ENCODE peak calls at places on chromosomes 7 and 10, in nine cellular contexts. Y is heart left ventricle, Q is body of pancreas, O is Peyer's patch, V is tibial nerve, I is testis, C is IMR-90, S is spleen, Z is stomach. W is an unnamed sample.

GRCh38 chr7:148031816-148032215 is 558.8 kb upstream of the C7orf33 start:
- DNase-seq in Y (no peak), Q (no peak), O (no peak), V (no peak), I (no peak), C (no peak), S (no peak), Z (no peak), W (no peak)

GRCh38 chr10:49257626-49258350 is 41.2 kb upstream of the C10orf71 start:
- DNase-seq in Y (no peak), Q (no peak), O (no peak), V (no peak), I (no peak), C (no peak), S (no peak), Z (no peak), W (no peak)

GRCh38 chr7:78479348-78479747 is 680.8 kb downstream of the PHTF2 start:
- DNase-seq in Y (no peak), Q (no peak), O (no peak), V (no peak), I (no peak), C (peak; percentile 60), S (no peak), Z (no peak), W (no peak)

GRCh38 chr7:41869091-41869490 is 166.2 kb upstream of the INHBA start:
- DNase-seq in Y (no peak), Q (no peak), O (no peak), V (no peak), I (no peak), C (peak; percentile 84), S (no peak), Z (no peak), W (no peak)

GRCh38 chr7:116241296-116241695 is 31.0 kb downstream of the TES start:
- DNase-seq in Y (no peak), Q (no peak), O (no peak), V (no peak), I (no peak), C (no peak), S (no peak), Z (no peak), W (no peak)

GRCh38 chr7:74337926-74338325 is 48.7 kb downstream of the CLIP2 start:
- DNase-seq in Y (no peak), Q (no peak), O (no peak), V (no peak), I (no peak), C (no peak), S (no peak), Z (no peak), W (no peak)

GRCh38 chr7:26156454-26157365 is 4.7 kb downstream of the NFE2L3 start:
- DNase-seq in Y (no peak), Q (no peak), O (no peak), V (no peak), I (no peak), C (peak; percentile 97), S (no peak), Z (no peak), W (no peak)

GRCh38 chr10:96833220-96834001 is 1.3 kb downstream of the LCOR start:
- DNase-seq in Y (no peak), Q (peak; percentile 16), O (peak; percentile 61), V (no peak), I (peak; percentile 24), C (peak; percentile 23), S (no peak), Z (peak; percentile 27), W (no peak)

GRCh38 chr7:5200561-5201235 is 10.7 kb downstream of the WIPI2 start:
- DNase-seq in Y (no peak), Q (no peak), O (no peak), V (no peak), I (no peak), C (no peak), S (peak; percentile 43), Z (no peak), W (no peak)

GRCh38 chr7:5198741-5199140 is 8.7 kb downstream of the WIPI2 start:
- DNase-seq in Y (no peak), Q (no peak), O (no peak), V (no peak), I (no peak), C (no peak), S (peak; percentile 19), Z (no peak), W (no peak)

GRCh38 chr7:5197811-5198210 is 7.8 kb downstream of the WIPI2 start:
- DNase-seq in Y (no peak), Q (no peak), O (no peak), V (no peak), I (no peak), C (no peak), S (peak; percentile 43), Z (no peak), W (no peak)

DNA sequence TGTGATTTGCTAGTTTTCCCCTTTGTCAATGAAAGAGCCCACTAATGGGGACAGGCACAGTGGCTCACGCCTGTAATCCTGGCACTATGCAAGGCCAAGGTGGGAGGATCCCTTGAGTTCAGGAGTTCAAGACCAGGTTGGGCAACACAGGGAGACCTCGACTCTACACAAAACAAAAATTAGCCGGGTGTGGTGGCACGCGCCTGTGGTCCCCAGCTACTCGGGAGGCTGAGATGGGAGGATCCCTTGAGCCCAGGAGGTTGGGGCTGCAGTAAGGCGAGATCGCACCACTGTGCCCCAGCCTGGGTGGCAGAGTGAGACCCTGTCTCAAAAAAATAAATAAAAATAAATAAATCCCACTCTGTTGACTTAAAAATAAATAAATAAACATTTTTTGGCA is 5.1 kb downstream of the WIPI2 start:
- DNase-seq in Y (no peak), Q (no peak), O (no peak), V (no peak), I (no peak), C (no peak), S (no peak), Z (no peak), W (no peak)
- H3K4me1 ChIP-seq in Y (peaks cover 18% of the 10 kb centered on the region), Q (peaks cover 16% of the 10 kb centered on the region), O (no peaks in the 10 kb centered on the region), V (peaks cover 34% of the 10 kb centered on the region), I (peaks cover 18% of the 10 kb centered on the region), C (peaks cover 14% of the 10 kb centered on the region), S (peaks cover 20% of the 10 kb centered on the region), Z (peaks cover 40% of the 10 kb centered on the region), W (peaks cover 8% of the 10 kb centered on the region)

GRCh38 chr10:72335394-72336258 is 19.1 kb downstream of the DNAJB12 start:
- DNase-seq in Y (peak; percentile 87), Q (peak; percentile 90), O (peak; percentile 61), V (peak; percentile 69), I (peak; percentile 87), C (no peak), S (peak; percentile 94), Z (peak; percentile 82), W (peak; percentile 80)
- TF ChIP-seq POLR2A in Y (no peak), Q (no peak), O (no peak), V (no peak), I (no peak), C (no peak), S (no peak), Z (no peak), W (no peak)

GRCh38 chr10:102503264-102504178 is at the start of gene SUFU:
- DNase-seq in Y (peak; percentile 98), Q (peak; percentile 99), O (peak; percentile 97), V (peak; percentile 100), I (peak; percentile 100), C (peak; percentile 99), S (peak; percentile 99), Z (peak; percentile 99), W (peak; percentile 98)

GRCh38 chr10:102504179-102504975 is 605 bp downstream of the SUFU start:
- DNase-seq in Y (peak; percentile 33), Q (peak; percentile 17), O (peak; percentile 66), V (peak; percentile 8), I (peak; percentile 52), C (peak; percentile 45), S (peak; percentile 89), Z (peak; percentile 26), W (peak; percentile 58)

GRCh38 chr10:102505462-102506115 is 1.8 kb downstream of the SUFU start:
- DNase-seq in Y (no peak), Q (no peak), O (no peak), V (no peak), I (no peak), C (no peak), S (peak; percentile 80), Z (no peak), W (no peak)

GRCh38 chr10:102502337-102503151 is at the start of gene ACTR1A:
- DNase-seq in Y (peak; percentile 98), Q (peak; percentile 99), O (peak; percentile 97), V (peak; percentile 94), I (peak; percentile 98), C (peak; percentile 100), S (peak; percentile 98), Z (peak; percentile 97), W (peak; percentile 97)

GRCh38 chr10:102504976-102505300 is 1.2 kb downstream of the SUFU start:
- DNase-seq in Y (no peak), Q (no peak), O (no peak), V (no peak), I (no peak), C (no peak), S (peak; percentile 51), Z (no peak), W (no peak)
- H3K4me1 ChIP-seq in Y (peaks cover 38% of the 10 kb centered on the region), Q (peaks cover 29% of the 10 kb centered on the region), O (peaks cover 9% of the 10 kb centered on the region), V (peaks cover 69% of the 10 kb centered on the region), I (peaks cover 18% of the 10 kb centered on the region), C (peaks cover 11% of the 10 kb centered on the region), S (peaks cover 53% of the 10 kb centered on the region), Z (peaks cover 79% of the 10 kb centered on the region), W (peaks cover 5% of the 10 kb centered on the region)

GRCh38 chr7:39622609-39623311 is 612 bp upstream of the RALA start:
- DNase-seq in Y (no peak), Q (no peak), O (no peak), V (peak; percentile 7), I (no peak), C (no peak), S (no peak), Z (no peak), W (no peak)

GRCh38 chr7:39621784-39622411 is 1.5 kb upstream of the RALA start:
- DNase-seq in Y (no peak), Q (peak; percentile 39), O (no peak), V (no peak), I (no peak), C (peak; percentile 35), S (no peak), Z (no peak), W (no peak)

GRCh38 chr7:39624202-39624807 is 933 bp downstream of the RALA start:
- DNase-seq in Y (no peak), Q (no peak), O (no peak), V (peak; percentile 13), I (peak; percentile 39), C (no peak), S (no peak), Z (no peak), W (no peak)

GRCh38 chr7:39624935-39625694 is 1.7 kb downstream of the RALA start:
- DNase-seq in Y (no peak), Q (no peak), O (no peak), V (no peak), I (no peak), C (peak; percentile 52), S (no peak), Z (no peak), W (no peak)

DNA sequence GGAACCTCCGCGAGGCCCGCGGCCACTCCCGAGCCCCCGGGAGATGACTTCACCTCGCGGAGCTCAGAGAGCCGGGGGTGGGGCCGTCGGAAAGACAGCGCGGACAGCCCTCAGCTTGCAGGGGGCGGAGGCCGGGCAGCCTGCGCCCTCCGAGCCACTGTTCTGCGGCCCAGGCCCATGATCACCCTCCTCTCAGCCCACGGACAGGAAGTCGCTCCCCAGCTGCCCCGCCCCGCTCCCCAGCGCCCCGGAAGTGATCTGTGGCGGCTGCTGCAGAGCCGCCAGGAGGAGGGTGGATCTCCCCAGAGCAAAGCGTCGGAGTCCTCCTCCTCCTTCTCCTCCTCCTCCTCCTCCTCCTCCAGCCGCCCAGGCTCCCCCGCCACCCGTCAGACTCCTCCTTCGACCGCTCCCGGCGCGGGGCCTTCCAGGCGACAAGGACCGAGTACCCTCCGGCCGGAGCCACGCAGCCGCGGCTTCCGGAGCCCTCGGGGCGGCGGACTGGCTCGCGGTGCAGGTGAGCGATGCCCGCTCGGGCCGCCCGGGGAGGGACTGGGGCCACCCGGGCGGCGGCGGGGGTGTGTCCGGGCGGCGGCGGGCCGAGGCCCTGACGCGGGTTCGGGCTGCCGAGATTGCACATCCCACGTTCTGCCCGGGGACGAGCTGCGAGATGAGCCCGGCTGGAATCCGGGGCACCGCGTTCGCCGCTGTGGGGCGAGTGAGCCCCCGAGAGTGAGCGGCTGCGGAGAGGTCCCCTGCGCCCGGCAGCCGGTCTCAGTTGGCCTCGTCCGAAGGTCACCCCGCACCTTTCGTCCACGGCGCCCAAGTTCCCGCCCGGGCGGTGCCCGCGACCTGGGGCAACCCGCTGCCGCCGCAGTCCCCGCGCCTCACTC is at the start of gene RALA:
- DNase-seq in Y (peak; percentile 96), Q (peak; percentile 92), O (peak; percentile 95), V (peak; percentile 83), I (peak; percentile 95), C (peak; percentile 92), S (peak; percentile 98), Z (peak; percentile 90), W (peak; percentile 94)
- TF ChIP-seq POLR2A in Y (no peak), Q (peak; percentile 88), O (peak; percentile 67), V (peak; percentile 87), I (peak; percentile 42), C (peak; percentile 93), S (peak; percentile 34), Z (peak; percentile 62), W (peak; percentile 65)